ENCODE peak calls at places on chromosome 1, in seven cellular contexts. P is ovary, Q is T-helper 1 cell, Y is COLO829, V is fibroblast of pulmonary artery, B is GM12891, W is HCEC 1CT. A is an unnamed sample.

GRCh38 chr1:55129194-55129728 is 85.9 kb downstream of the USP24 start:
- DNase-seq in Y (no peak), B (no peak), P (no peak), Q (no peak), W (peak), V (peak), A (peak)

GRCh38 chr1:2073382-2074230 is 23.4 kb downstream of the PRKCZ start:
- DNase-seq in W (no peak), V (peak), Q (no peak), P (no peak), B (no peak), Y (no peak), A (peak)

GRCh38 chr1:179190861-179191260 is 38.6 kb downstream of the ABL2 start:
- DNase-seq in P (no peak), Q (no peak), W (no peak), V (peak), B (no peak), Y (no peak), A (no peak)

GRCh38 chr1:46606255-46606965 is 2.3 kb upstream of the MKNK1 start:
- DNase-seq in Y (no peak), W (no peak), Q (no peak), V (no peak), B (no peak), P (no peak), A (peak)

GRCh38 chr1:41359211-41360073 is 1.8 kb upstream of the FOXO6 start:
- DNase-seq in P (peak), Y (no peak), V (peak), W (no peak), B (no peak), Q (no peak), A (peak)

GRCh38 chr1:44605904-44606615 is 68.2 kb downstream of the TMEM53 start:
- DNase-seq in W (no peak), P (no peak), V (no peak), Q (no peak), B (no peak), Y (no peak), A (no peak)

GRCh38 chr1:203304919-203305808 is at the start of gene BTG2:
- DNase-seq in Y (peak), Q (peak), P (peak), W (peak), V (peak), B (peak), A (peak)

GRCh38 chr1:38239258-38239657 is 192.7 kb upstream of the POU3F1 start:
- DNase-seq in Y (no peak), W (no peak), Q (no peak), V (no peak), B (no peak), P (no peak), A (no peak)

GRCh38 chr1:235739124-235739523 is 89.5 kb upstream of the GNG4 start:
- DNase-seq in Y (no peak), V (peak), Q (no peak), B (no peak), W (peak), P (no peak), A (peak)

GRCh38 chr1:109790735-109791494 is 27.2 kb upstream of the EPS8L3 start:
- DNase-seq in V (peak), P (no peak), W (peak), Q (peak), Y (no peak), B (peak), A (no peak)

GRCh38 chr1:157994081-157994581 is 686 bp downstream of the KIRREL1 start:
- DNase-seq in Q (no peak), W (no peak), P (peak), Y (no peak), V (no peak), B (no peak), A (no peak)

A was measured in AG08396.